ENCODE peak calls at places on chromosomes 4 and X, in ten cellular contexts. W, M, L, Z, P, A, U, V, E and B are unnamed samples.

GRCh38 chrX:113133316-113133715 is 292.7 kb upstream of the AMOT start:
- DNase-seq in P (no peak), A (no peak), V (no peak), L (no peak), M (no peak), W (no peak), E (no peak), Z (no peak), U (no peak), B (no peak)

GRCh38 chr4:106401157-106401556 is 32.6 kb upstream of the GIMD1 start:
- DNase-seq in A (no peak), Z (no peak), W (no peak), M (no peak), V (no peak), U (no peak), L (no peak), E (no peak), P (no peak), B (no peak)

GRCh38 chr4:40038972-40039371 is 17.7 kb upstream of the N4BP2 start:
- DNase-seq in L (no peak), M (no peak), V (no peak), P (no peak), W (no peak), E (no peak), U (peak; percentile 45), A (no peak), Z (no peak), B (no peak)

GRCh38 chrX:38315186-38315585 is 12.1 kb downstream of the RPGR start:
- DNase-seq in U (no peak), M (no peak), A (no peak), P (no peak), W (no peak), L (no peak), V (no peak), Z (no peak), E (no peak), B (no peak)

GRCh38 chr4:90078440-90078839 is 48.8 kb upstream of the CCSER1 start:
- DNase-seq in M (no peak), V (no peak), L (no peak), A (no peak), E (no peak), P (no peak), W (peak; percentile 5), Z (no peak), U (no peak), B (no peak)

GRCh38 chr4:86831262-86832090 is 17.7 kb downstream of the SLC10A6 start:
- DNase-seq in V (no peak), M (no peak), A (peak; percentile 84), L (peak; percentile 10), Z (no peak), W (no peak), P (no peak), U (peak; percentile 95), E (no peak), B (no peak)

GRCh38 chr4:10111067-10111801 is 5.4 kb downstream of the WDR1 start:
- DNase-seq in L (no peak), Z (no peak), V (no peak), A (no peak), M (no peak), E (no peak), U (no peak), P (peak; percentile 61), W (no peak), B (no peak)

GRCh38 chrX:21821875-21822274 is 17.5 kb upstream of the MBTPS2 start:
- DNase-seq in V (no peak), M (no peak), A (no peak), L (no peak), U (no peak), W (no peak), E (no peak), P (no peak), Z (no peak), B (no peak)

GRCh38 chr4:100882661-100883060 is 364.8 kb upstream of the EMCN start:
- DNase-seq in P (no peak), E (no peak), L (no peak), V (no peak), W (no peak), U (no peak), Z (no peak), M (no peak), A (no peak), B (no peak)

GRCh38 chrX:11461181-11462001 is 168.2 kb downstream of the AMELX start:
- DNase-seq in M (no peak), A (peak; percentile 82), E (no peak), Z (no peak), L (no peak), U (peak; percentile 52), V (no peak), W (no peak), P (no peak), B (no peak)

GRCh38 chr4:1002631-1003251 is 8.7 kb upstream of the FGFRL1 start:
- DNase-seq in M (no peak), L (no peak), Z (no peak), A (no peak), P (no peak), V (no peak), W (no peak), U (no peak), E (no peak), B (no peak)

GRCh38 chrX:136168929-136169735 is 21.8 kb downstream of the FHL1 start:
- DNase-seq in L (no peak), W (no peak), Z (no peak), E (peak; percentile 90), U (peak; percentile 92), A (peak; percentile 91), P (peak; percentile 71), M (peak; percentile 56), V (no peak), B (no peak)

GRCh38 chrX:87664381-87664780 is 146.8 kb downstream of the KLHL4 start:
- DNase-seq in P (no peak), A (peak; percentile 60), U (peak; percentile 0), E (no peak), L (peak; percentile 38), Z (no peak), V (no peak), W (no peak), M (no peak), B (no peak)
- TF ChIP-seq CTCF in P (peak; percentile 82), A (no peak), U (no peak), E (peak; percentile 43), L (peak; percentile 58), Z (no peak), V (peak; percentile 15), W (no peak), M (peak; percentile 35), B (peak; percentile 31)

DNA sequence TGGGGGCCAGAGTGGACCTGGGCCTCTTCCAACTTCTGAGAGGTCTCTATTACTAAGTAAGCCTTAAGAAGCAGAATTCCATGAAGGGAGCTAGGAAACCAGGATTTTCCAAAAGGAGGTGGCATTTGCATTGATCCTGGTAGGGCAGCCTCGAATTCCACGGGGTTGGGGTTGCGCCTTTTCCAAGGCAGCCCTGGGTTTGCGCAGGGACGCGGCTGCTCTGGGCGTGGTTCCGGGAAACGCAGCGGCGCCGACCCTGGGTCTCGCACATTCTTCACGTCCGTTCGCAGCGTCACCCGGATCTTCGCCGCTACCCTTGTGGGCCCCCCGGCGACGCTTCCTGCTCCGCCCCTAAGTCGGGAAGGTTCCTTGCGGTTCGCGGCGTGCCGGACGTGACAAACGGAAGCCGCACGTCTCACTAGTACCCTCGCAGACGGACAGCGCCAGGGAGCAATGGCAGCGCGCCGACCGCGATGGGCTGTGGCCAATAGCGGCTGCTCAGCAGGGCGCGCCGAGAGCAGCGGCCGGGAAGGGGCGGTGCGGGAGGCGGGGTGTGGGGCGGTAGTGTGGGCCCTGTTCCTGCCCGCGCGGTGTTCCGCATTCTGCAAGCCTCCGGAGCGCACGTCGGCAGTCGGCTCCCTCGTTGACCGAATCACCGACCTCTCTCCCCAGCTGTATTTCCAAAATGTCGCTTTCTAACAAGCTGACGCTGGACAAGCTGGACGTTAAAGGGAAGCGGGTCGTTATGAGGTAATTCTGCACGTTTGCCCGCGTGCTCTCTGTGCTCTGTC is at the start of gene PGK1:
- DNase-seq in V (peak; percentile 90), A (peak; percentile 99), W (peak; percentile 86), Z (peak; percentile 97), P (peak; percentile 96), L (peak; percentile 70), U (peak; percentile 98), E (peak; percentile 98), M (peak; percentile 96), B (peak; percentile 98)
- TF ChIP-seq CTCF in V (no peak), A (no peak), W (no peak), Z (no peak), P (no peak), L (no peak), U (no peak), E (no peak), M (no peak), B (no peak)

GRCh38 chrX:110131031-110131430 is 128.1 kb downstream of the TMEM164 start:
- DNase-seq in V (no peak), W (no peak), Z (no peak), E (no peak), L (no peak), U (no peak), P (no peak), A (no peak), M (no peak), B (no peak)

GRCh38 chrX:110119480-110119879 is 116.6 kb downstream of the TMEM164 start:
- DNase-seq in U (no peak), P (no peak), Z (no peak), L (no peak), E (no peak), V (no peak), A (no peak), W (no peak), M (no peak), B (no peak)

GRCh38 chrX:110123331-110123782 is 120.4 kb downstream of the TMEM164 start:
- DNase-seq in Z (no peak), P (no peak), L (no peak), A (peak; percentile 31), U (peak; percentile 13), W (no peak), V (no peak), E (no peak), M (no peak), B (no peak)

GRCh38 chrX:110120025-110120424 is 117.1 kb downstream of the TMEM164 start:
- DNase-seq in A (peak; percentile 26), U (no peak), W (no peak), M (no peak), Z (no peak), E (no peak), V (no peak), P (no peak), L (no peak), B (no peak)

GRCh38 chrX:110125435-110125834 is 122.5 kb downstream of the TMEM164 start:
- DNase-seq in Z (no peak), E (no peak), U (peak; percentile 15), P (peak; percentile 51), L (no peak), M (no peak), W (no peak), V (no peak), A (peak; percentile 21), B (no peak)
- TF ChIP-seq CTCF in Z (no peak), E (no peak), U (peak; percentile 16), P (peak; percentile 71), L (peak; percentile 37), M (no peak), W (no peak), V (peak; percentile 10), A (peak; percentile 3), B (peak; percentile 7)

DNA sequence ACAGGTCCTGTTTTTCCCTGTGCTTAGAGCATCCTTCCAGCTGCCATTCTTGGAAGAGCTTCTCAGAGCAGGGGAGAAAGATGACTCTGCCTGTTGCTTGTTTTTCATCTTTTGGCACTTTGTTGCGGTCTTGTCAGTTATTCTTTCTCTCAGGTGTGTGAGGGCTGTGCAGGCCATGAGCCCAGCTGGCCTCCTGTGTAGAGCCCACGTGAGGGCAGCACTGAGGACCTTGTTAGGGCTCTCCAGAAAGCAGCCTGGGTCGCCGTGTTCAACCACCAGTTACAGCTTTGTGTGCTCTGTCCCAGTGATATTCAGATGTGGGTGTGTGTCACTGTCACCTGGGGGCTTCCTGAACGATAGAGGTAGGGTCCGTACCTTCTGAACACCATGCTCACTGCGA is 52.8 kb downstream of the NOP14 start:
- DNase-seq in E (no peak), W (no peak), U (no peak), V (no peak), P (no peak), L (no peak), A (no peak), M (no peak), Z (no peak), B (peak; percentile 10)
- TF ChIP-seq CTCF in E (no peak), W (peak; percentile 23), U (peak; percentile 1), V (peak; percentile 32), P (peak; percentile 53), L (no peak), A (peak; percentile 29), M (no peak), Z (no peak), B (no peak)